ENCODE peak calls at places on chromosomes 11 and 22, in six cellular contexts. B is HFFc6, O is stomach, U is fibroblast of lung, A is SK-N-SH, E is K562. I is an unnamed sample.

GRCh38 chr11:67045314-67045713 is 11.3 kb upstream of the RHOD start:
- DNase-seq in B (peak; percentile 83), A (no peak), E (no peak), O (no peak), U (peak; percentile 85), I (no peak)

GRCh38 chr11:72848846-72849466 is 34.7 kb downstream of the ATG16L2 start:
- DNase-seq in U (peak; percentile 63), A (peak; percentile 55), O (no peak), E (no peak), B (peak; percentile 18), I (no peak)

GRCh38 chr22:28915969-28916368 is 32.6 kb downstream of the ZNRF3 start:
- DNase-seq in B (no peak), O (no peak), A (no peak), U (no peak), E (no peak), I (no peak)

GRCh38 chr11:44972746-44973435 is 22.2 kb upstream of the TP53I11 start:
- DNase-seq in E (no peak), U (no peak), O (no peak), A (no peak), B (no peak), I (no peak)

GRCh38 chr11:128548655-128549255 is 38.6 kb downstream of the ETS1 start:
- DNase-seq in U (peak; percentile 80), A (peak; percentile 77), B (no peak), E (no peak), O (peak; percentile 49), I (no peak)

GRCh38 chr11:80155412-80156017 is 714.7 kb upstream of the TENM4 start:
- DNase-seq in A (peak; percentile 24), E (peak; percentile 21), B (peak; percentile 9), U (peak; percentile 49), O (no peak), I (no peak)

GRCh38 chr22:44450503-44450902 is 47.5 kb downstream of the RTL6 start:
- DNase-seq in O (peak; percentile 28), B (no peak), A (no peak), U (no peak), E (no peak), I (no peak)

GRCh38 chr11:88041679-88042078 is 133.6 kb downstream of the RAB38 start:
- DNase-seq in A (no peak), U (no peak), B (no peak), O (no peak), E (no peak), I (no peak)

GRCh38 chr11:91871791-91872190 is 352.8 kb upstream of the FAT3 start:
- DNase-seq in A (no peak), E (no peak), B (no peak), U (no peak), O (no peak), I (no peak)

GRCh38 chr11:70067591-70068341 is 10.4 kb upstream of the ANO1 start:
- DNase-seq in E (no peak), B (no peak), A (peak; percentile 30), O (no peak), U (no peak), I (no peak)

GRCh38 chr11:2591805-2592204 is 108.0 kb downstream of the KCNQ1OT1 start:
- DNase-seq in U (no peak), A (peak; percentile 12), B (no peak), E (peak; percentile 3), O (no peak), I (no peak)

GRCh38 chr11:134479206-134479955 is 67.3 kb upstream of the B3GAT1 start:
- DNase-seq in A (no peak), U (no peak), B (no peak), E (no peak), O (no peak), I (no peak)

GRCh38 chr11:118914178-118914918 is 11.4 kb downstream of the BCL9L start:
- DNase-seq in E (no peak), O (no peak), B (no peak), A (no peak), U (no peak), I (no peak)

GRCh38 chr22:29380032-29380781 is 8.2 kb downstream of the AP1B1 start:
- DNase-seq in E (no peak), O (no peak), A (no peak), U (no peak), B (peak; percentile 82), I (no peak)

GRCh38 chr11:95659088-95659487 is 130.5 kb downstream of the FAM76B start:
- DNase-seq in U (peak; percentile 33), O (no peak), B (no peak), A (no peak), E (no peak), I (no peak)

GRCh38 chr11:17421781-17422180 is 33.3 kb upstream of the KCNJ11 start:
- DNase-seq in U (no peak), B (no peak), O (no peak), A (no peak), E (no peak), I (no peak)

GRCh38 chr11:114056409-114056808 is 3.1 kb upstream of the ZBTB16 start:
- DNase-seq in A (no peak), E (no peak), U (no peak), B (no peak), O (no peak), I (no peak)

GRCh38 chr22:48434868-48435250 is 1392.8 kb downstream of the BRD1 start:
- DNase-seq in O (no peak), U (no peak), B (no peak), E (no peak), A (no peak), I (no peak)

GRCh38 chr11:2888266-2888968 is 2.8 kb upstream of the CDKN1C start:
- DNase-seq in O (peak; percentile 96), B (peak; percentile 70), E (peak; percentile 56), U (peak; percentile 85), A (peak; percentile 86), I (peak; percentile 52)

GRCh38 chr11:34318111-34319037 is 39.4 kb downstream of the ABTB2 start:
- DNase-seq in A (no peak), E (no peak), U (no peak), B (peak; percentile 65), O (no peak), I (no peak)

GRCh38 chr11:1487851-1488574 is 1.4 kb upstream of the MOB2 start:
- DNase-seq in U (no peak), E (no peak), O (peak; percentile 36), B (no peak), A (no peak), I (no peak)
- TF ChIP-seq CTCF in U (no peak), E (no peak), O (no peak), B (no peak), A (no peak), I (no peak)

GRCh38 chr11:126391970-126392637 is 36.6 kb downstream of the ST3GAL4 start:
- DNase-seq in U (no peak), E (peak; percentile 26), A (no peak), O (no peak), B (no peak), I (no peak)
- TF ChIP-seq CTCF in U (no peak), E (peak; percentile 68), A (peak; percentile 26), O (no peak), B (peak; percentile 24), I (no peak)

DNA sequence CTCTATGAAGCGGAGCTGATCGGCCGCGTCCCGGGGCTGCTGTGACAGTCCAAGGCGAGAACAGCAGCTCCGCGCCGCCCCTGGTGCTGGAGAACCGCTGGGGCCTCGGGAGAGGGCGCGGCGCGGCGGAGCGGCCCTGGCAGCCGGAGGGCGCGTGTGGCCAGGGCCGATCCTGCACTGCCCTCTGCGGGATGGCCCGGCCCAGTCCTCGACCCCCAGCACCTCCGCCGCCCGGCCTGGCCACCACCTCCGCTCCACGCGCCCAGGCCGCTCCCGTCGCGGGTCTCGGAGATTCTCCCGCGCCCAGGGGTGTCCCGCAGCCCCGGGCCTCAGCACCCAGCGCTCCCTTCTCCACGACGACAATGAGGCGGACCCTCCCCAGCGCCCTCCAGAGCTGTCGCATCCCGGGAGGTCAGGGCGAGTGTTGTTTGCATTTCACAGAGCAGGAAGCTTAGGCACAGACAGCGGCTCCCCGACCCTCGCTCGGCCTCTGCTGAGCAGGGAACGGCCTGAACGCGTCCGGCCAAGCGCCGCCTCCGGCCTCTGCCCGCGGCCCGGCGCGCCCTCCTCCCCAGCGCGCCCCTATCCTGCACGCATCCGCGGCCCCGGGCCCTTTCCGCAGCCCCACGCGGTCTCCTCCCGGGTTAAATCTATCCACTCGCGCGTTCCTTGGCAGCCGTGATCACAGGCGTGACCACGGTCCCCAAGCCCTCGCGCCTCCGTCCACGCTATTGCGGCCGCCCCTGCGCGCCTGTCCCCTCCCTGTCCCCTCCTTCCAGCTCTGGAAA is 109.7 kb downstream of the WNT7B start:
- DNase-seq in O (peak; percentile 23), A (peak; percentile 87), B (no peak), E (no peak), U (peak; percentile 23), I (no peak)
- TF ChIP-seq CTCF in O (no peak), A (no peak), B (peak; percentile 64), E (no peak), U (peak; percentile 8), I (peak; percentile 23)

DNA sequence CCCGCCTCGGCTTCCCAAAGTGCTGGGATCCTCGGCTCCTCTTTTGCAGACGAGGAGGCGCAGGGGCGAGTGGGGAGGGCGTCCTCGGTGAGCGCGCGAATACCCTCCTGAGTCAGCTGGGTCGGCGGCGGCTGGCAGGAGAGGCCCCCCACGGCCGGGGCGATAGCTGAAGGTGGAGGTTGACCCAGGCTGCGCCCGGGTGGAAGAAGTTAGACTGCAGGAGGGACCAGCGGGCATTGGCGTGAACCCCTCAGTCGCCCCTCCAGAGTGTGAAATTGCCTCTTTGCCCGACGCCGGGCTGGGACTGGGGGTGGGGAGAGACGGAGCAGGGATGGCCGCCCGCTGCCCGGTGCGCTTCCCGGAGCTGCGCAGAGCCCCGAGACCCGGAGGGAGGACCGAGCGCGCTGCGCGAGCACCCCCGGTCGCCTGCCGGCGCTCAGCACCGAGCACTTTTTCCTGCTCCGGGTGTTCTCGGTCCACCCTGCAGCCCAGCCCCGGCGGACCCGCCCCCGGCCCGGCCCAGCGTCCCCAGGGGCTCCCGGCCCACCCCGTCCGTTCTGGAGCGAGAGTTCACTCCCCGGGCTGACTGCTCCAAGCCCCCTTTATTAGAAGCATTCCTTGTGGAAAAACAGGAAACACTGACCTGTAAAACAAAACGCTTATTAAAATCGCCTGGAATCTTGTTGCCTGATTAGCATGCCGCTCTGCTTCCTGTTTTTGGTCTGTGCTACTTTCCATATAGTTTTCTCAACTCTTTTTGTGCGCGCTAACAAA is 13.7 kb upstream of the CPT1A start:
- DNase-seq in E (no peak), B (peak; percentile 34), U (no peak), A (peak; percentile 75), O (no peak), I (no peak)
- TF ChIP-seq CTCF in E (no peak), B (peak; percentile 49), U (no peak), A (no peak), O (no peak), I (no peak)

GRCh38 chr22:38074181-38075104 is 9.5 kb downstream of the SLC16A8 start:
- DNase-seq in O (no peak), E (no peak), A (no peak), U (peak; percentile 40), B (no peak), I (no peak)
- TF ChIP-seq CTCF in O (no peak), E (no peak), A (no peak), U (peak; percentile 61), B (peak; percentile 56), I (peak; percentile 35)

DNA sequence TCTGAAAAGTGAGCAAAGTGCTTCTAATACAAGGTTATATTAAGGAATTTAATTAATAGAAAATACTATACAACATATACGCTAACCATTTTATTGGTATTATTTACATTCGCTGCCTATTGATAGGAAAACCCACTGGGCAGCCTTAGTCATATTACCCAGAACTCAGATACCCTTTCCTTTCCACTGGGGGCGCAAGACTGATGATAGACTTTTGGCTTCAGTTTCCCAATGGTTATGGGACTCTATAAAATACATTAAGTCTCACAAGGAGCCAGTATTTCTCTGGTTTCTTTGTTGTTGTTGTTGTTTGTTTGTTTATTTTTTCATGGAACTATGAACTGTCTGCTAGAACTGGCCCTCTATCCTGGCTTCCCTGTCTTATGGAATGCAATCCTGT is 471.1 kb upstream of the KIRREL3 start:
- DNase-seq in O (no peak), B (no peak), A (no peak), U (no peak), E (no peak), I (no peak)
- TF ChIP-seq CTCF in O (no peak), B (peak; percentile 53), A (no peak), U (no peak), E (no peak), I (no peak)

I was measured in AG09319.